ENCODE peak calls at places on chromosomes 13 and 19, in four cellular contexts. One of them, this sample, is unnamed. For H3K27me3 and H3K36me3, the result is how much of the 10 kb centered on the place peaks cover.

GRCh38 chr19:31340059-31341025 is 8.9 kb downstream of the TSHZ3 start:
- DNase-seq in mesenchymal stem cell: peak
- DNase-seq in thoracic aorta: no peak
- DNase-seq in GM23338: peak
- DNase-seq in this sample: peak

GRCh38 chr13:21137696-21138095 is 38.7 kb downstream of the SKA3 start:
- DNase-seq in mesenchymal stem cell: peak
- DNase-seq in thoracic aorta: no peak
- DNase-seq in GM23338: no peak
- DNase-seq in this sample: no peak

GRCh38 chr19:38836438-38837303 is 5.1 kb upstream of the ECH1 start:
- DNase-seq in mesenchymal stem cell: no peak
- DNase-seq in thoracic aorta: no peak
- DNase-seq in GM23338: no peak
- DNase-seq in this sample: no peak

GRCh38 chr13:97855570-97855970 is 97.9 kb upstream of the IPO5 start:
- DNase-seq in mesenchymal stem cell: peak
- DNase-seq in thoracic aorta: no peak
- DNase-seq in GM23338: peak
- DNase-seq in this sample: peak

GRCh38 chr19:55958356-55958755 is 10.7 kb downstream of the NLRP8 start:
- DNase-seq in mesenchymal stem cell: no peak
- DNase-seq in thoracic aorta: no peak
- DNase-seq in GM23338: no peak
- DNase-seq in this sample: no peak

GRCh38 chr13:109919715-109920375 is 133.5 kb upstream of the IRS2 start:
- DNase-seq in mesenchymal stem cell: no peak
- DNase-seq in thoracic aorta: no peak
- DNase-seq in GM23338: no peak
- DNase-seq in this sample: no peak

GRCh38 chr13:29754486-29754806 is 96.0 kb downstream of the UBL3 start:
- DNase-seq in mesenchymal stem cell: peak
- DNase-seq in thoracic aorta: no peak
- DNase-seq in GM23338: peak
- DNase-seq in this sample: no peak

GRCh38 chr19:40754611-40755247 is 3.7 kb downstream of the SNRPA start:
- DNase-seq in mesenchymal stem cell: peak
- DNase-seq in thoracic aorta: no peak
- DNase-seq in GM23338: no peak
- DNase-seq in this sample: no peak

GRCh38 chr19:6015841-6016545 is 38.1 kb upstream of the RANBP3 start:
- DNase-seq in mesenchymal stem cell: no peak
- DNase-seq in thoracic aorta: no peak
- DNase-seq in GM23338: no peak
- DNase-seq in this sample: no peak

DNA sequence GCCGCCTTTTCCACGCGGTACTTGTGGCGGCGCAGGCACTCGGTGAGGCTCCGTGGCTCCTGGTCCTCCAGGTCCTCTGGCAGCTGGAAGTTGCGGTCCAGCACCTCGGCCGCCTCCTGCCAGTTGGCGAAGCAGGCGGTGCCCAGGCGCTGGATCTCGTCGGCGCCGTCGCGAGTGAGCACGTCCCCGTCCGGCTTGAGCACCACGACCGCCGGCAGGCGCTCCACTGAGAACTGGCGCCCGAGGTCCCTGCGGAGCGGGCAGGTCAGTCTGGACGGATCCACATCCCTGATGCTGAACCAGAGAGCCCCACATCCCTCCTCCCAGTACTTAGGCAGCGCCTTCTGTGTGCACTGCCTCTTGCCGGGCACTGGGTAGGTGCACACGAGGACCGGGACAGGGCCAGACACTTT is 5.0 kb downstream of the NXNL1 start:
- DNase-seq in mesenchymal stem cell: no peak
- DNase-seq in thoracic aorta: no peak
- DNase-seq in GM23338: peak
- DNase-seq in this sample: no peak
- H3K27me3 ChIP-seq in mesenchymal stem cell: half or more
- H3K27me3 ChIP-seq in thoracic aorta: under half
- H3K27me3 ChIP-seq in GM23338: under half
- H3K27me3 ChIP-seq in this sample: under half

GRCh38 chr19:46727757-46728156 is 10.8 kb upstream of the PRKD2 start:
- DNase-seq in mesenchymal stem cell: no peak
- DNase-seq in thoracic aorta: no peak
- DNase-seq in GM23338: no peak
- DNase-seq in this sample: no peak

GRCh38 chr19:46729696-46730095 is 12.8 kb upstream of the PRKD2 start:
- DNase-seq in mesenchymal stem cell: no peak
- DNase-seq in thoracic aorta: no peak
- DNase-seq in GM23338: no peak
- DNase-seq in this sample: no peak

GRCh38 chr19:46728693-46729339 is 11.9 kb upstream of the PRKD2 start:
- DNase-seq in mesenchymal stem cell: peak
- DNase-seq in thoracic aorta: no peak
- DNase-seq in GM23338: peak
- DNase-seq in this sample: peak

GRCh38 chr19:46727036-46727501 is 10.2 kb upstream of the PRKD2 start:
- DNase-seq in mesenchymal stem cell: no peak
- DNase-seq in thoracic aorta: no peak
- DNase-seq in GM23338: no peak
- DNase-seq in this sample: no peak

GRCh38 chr19:46728208-46728607 is 11.3 kb upstream of the PRKD2 start:
- DNase-seq in mesenchymal stem cell: no peak
- DNase-seq in thoracic aorta: no peak
- DNase-seq in GM23338: no peak
- DNase-seq in this sample: no peak
- H3K36me3 ChIP-seq in mesenchymal stem cell: half or more
- H3K36me3 ChIP-seq in thoracic aorta: half or more
- H3K36me3 ChIP-seq in GM23338: under half
- H3K36me3 ChIP-seq in this sample: half or more

DNA sequence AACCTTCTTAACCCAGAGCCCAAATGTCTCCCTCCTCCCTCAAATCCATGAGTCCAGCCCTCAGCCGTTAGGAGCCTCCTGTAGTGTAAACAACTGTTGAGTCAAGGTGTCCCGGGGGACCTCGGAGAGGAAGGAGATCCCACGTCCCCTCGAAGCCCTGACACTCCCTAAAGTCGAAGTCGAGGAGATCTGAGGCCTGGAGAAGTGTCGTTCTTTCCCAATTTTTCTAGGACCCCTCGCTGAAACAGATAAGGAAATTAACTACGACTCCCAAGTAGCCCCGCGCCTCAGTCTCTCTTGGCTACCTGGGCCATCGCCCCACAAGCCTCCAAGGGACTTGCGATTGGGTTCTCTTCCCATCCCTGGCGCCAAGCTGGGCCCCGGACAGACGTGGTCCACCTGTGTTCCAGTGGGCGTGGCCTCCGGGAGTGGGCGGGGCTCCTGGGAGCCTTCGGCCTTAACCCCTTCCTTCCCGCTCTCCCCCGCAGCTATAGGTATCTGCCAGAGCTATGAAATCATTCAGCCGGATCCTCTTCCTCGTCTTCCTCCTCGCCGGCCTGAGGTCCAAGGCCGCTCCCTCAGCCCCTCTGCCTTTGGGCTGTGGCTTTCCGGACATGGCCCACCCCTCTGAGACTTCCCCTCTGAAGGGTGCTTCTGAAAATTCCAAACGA is 869 bp downstream of the GFY start:
- DNase-seq in mesenchymal stem cell: no peak
- DNase-seq in thoracic aorta: no peak
- DNase-seq in GM23338: peak
- DNase-seq in this sample: no peak
- H3K27me3 ChIP-seq in mesenchymal stem cell: half or more
- H3K27me3 ChIP-seq in thoracic aorta: half or more
- H3K27me3 ChIP-seq in GM23338: half or more
- H3K27me3 ChIP-seq in this sample: half or more

DNA sequence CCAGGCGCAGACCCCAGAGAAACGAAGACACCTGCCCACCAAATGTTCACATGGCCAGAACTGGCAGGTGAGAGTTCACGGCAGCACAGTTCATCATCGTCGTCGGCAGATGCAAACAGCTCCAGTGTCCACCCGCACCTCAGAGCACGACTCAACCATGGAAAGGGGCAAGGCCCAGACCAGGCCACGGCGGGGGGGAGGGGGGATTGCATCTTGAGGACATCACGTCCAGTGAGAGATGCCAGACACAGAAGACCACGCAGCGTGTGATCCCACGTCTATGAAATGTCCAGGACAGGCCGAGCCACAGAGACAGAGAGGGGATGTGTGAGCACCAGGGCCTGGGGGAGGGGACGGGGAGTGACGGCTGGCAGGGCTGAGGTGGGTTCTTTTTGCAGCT is 7.3 kb downstream of the RNF126 start:
- DNase-seq in mesenchymal stem cell: no peak
- DNase-seq in thoracic aorta: no peak
- DNase-seq in GM23338: no peak
- DNase-seq in this sample: no peak
- H3K36me3 ChIP-seq in mesenchymal stem cell: under half
- H3K36me3 ChIP-seq in thoracic aorta: under half
- H3K36me3 ChIP-seq in GM23338: under half
- H3K36me3 ChIP-seq in this sample: under half